ENCODE peak calls at places on chromosomes 7 and 10, in seven cellular contexts. L is HCT116, N is HepG2, B is H1, X is SK-N-SH, Y is GM12878, M is K562. R is an unnamed sample.

GRCh38 chr10:73810735-73811465 is 498 bp downstream of the NDST2 start:
- DNase-seq in M (peak; percentile 87), N (no peak), X (no peak), Y (no peak), L (no peak), B (peak; percentile 75), R (no peak)

GRCh38 chr7:6708304-6708703 is 1.6 kb upstream of the ZNF12 start:
- DNase-seq in M (no peak), Y (no peak), L (no peak), N (peak; percentile 26), B (no peak), X (no peak), R (no peak)

GRCh38 chr10:127195571-127196226 is 692 bp downstream of the INSYN2A start:
- DNase-seq in M (no peak), Y (no peak), N (no peak), X (peak; percentile 77), B (peak; percentile 82), L (no peak), R (no peak)

GRCh38 chr10:69512901-69513300 is 60.3 kb downstream of the NEUROG3 start:
- DNase-seq in M (no peak), X (no peak), L (no peak), Y (no peak), N (no peak), B (no peak), R (no peak)

GRCh38 chr7:2873686-2874551 is 29.8 kb upstream of the GNA12 start:
- DNase-seq in L (peak; percentile 81), B (no peak), N (no peak), X (peak; percentile 43), Y (no peak), M (peak; percentile 64), R (peak; percentile 47)

GRCh38 chr10:80660736-80661135 is 123.0 kb downstream of the SH2D4B start:
- DNase-seq in M (no peak), N (no peak), L (no peak), X (no peak), Y (no peak), B (no peak), R (no peak)

GRCh38 chr10:79206300-79207095 is 137.7 kb downstream of the ZMIZ1 start:
- DNase-seq in Y (no peak), M (no peak), L (no peak), B (no peak), X (no peak), N (no peak), R (no peak)

GRCh38 chr7:115805458-115805857 is 225.1 kb downstream of the TFEC start:
- DNase-seq in Y (no peak), L (no peak), B (no peak), N (no peak), M (no peak), X (no peak), R (no peak)

GRCh38 chr7:84274029-84274638 is 79.5 kb upstream of the SEMA3A start:
- DNase-seq in X (peak; percentile 29), Y (no peak), M (no peak), L (no peak), N (no peak), B (no peak), R (no peak)

GRCh38 chr7:49245062-49245461 is 320.7 kb downstream of the CDC14C start:
- DNase-seq in Y (no peak), M (no peak), B (no peak), N (no peak), L (no peak), X (no peak), R (no peak)

GRCh38 chr7:129903935-129904334 is 48.8 kb downstream of the UBE2H start:
- DNase-seq in M (no peak), Y (peak; percentile 33), X (no peak), B (no peak), N (no peak), L (no peak), R (no peak)

GRCh38 chr10:118712930-118713634 is 41.7 kb downstream of the CACUL1 start:
- DNase-seq in Y (no peak), N (no peak), B (peak; percentile 69), M (no peak), L (no peak), X (peak; percentile 36), R (no peak)

GRCh38 chr10:97333601-97334369 is 744 bp downstream of the FRAT2 start:
- DNase-seq in L (no peak), B (no peak), N (no peak), X (peak; percentile 75), M (peak; percentile 48), Y (no peak), R (no peak)

GRCh38 chr7:130814753-130815152 is 80.7 kb upstream of the KLF14 start:
- DNase-seq in M (no peak), X (no peak), B (no peak), L (peak; percentile 26), N (no peak), Y (no peak), R (no peak)

GRCh38 chr10:59099536-59099935 is 76.9 kb upstream of the PHYHIPL start:
- DNase-seq in M (no peak), X (peak; percentile 48), N (no peak), L (no peak), Y (no peak), B (no peak), R (no peak)

GRCh38 chr7:5282464-5283316 is at the start of gene SLC29A4:
- DNase-seq in N (no peak), L (peak; percentile 13), Y (no peak), M (peak; percentile 71), X (peak; percentile 87), B (no peak), R (no peak)

GRCh38 chr7:40263752-40264390 is 129.1 kb downstream of the SUGCT start:
- DNase-seq in M (no peak), B (no peak), Y (no peak), L (no peak), X (no peak), N (peak; percentile 1), R (no peak)

DNA sequence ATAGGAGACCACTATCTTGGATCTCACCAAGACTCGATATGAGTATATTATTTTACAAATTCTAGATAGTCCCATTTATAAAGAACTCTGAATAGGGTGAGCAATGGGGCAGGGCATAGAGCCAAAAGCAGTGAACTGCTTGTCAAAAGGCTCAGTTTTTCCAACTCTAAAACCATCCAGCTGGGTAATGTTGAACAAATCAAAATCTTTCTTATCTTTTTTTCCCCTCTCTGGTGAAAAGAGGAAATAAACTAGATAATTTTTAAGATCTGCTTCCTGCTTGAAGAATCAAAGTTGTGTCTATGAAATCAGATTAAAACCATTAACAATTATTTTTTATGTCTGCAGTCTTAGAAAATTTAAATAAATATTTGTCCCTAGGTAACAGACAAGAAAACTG is 178.6 kb downstream of the REEP3 start:
- DNase-seq in Y (no peak), M (no peak), B (no peak), L (no peak), N (no peak), X (no peak), R (no peak)
- TF ChIP-seq SIN3A in Y (no peak), M (no peak), B (no peak), L (no peak), N (no peak), X (no peak), R (no peak)

DNA sequence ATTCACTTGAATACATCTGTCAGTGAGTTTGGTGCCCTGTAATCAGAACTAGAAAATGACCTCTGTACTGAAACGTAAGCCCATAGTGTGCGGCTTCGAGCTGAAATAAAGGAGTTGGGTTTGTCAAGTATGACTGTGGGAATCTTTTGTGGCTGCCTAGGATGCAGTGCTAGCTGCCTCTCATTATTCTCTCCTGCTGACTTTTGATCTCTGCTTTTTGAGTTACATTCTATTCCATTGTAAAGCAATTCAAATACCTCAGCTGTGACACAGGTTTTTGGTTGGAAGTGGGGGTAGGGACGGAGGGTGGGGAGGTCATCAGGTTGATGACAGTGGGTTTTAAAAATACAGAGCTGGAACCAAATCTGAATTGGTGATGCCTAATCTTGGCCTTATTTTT is 40.4 kb downstream of the ICA1 start:
- DNase-seq in X (no peak), B (no peak), M (no peak), Y (no peak), N (no peak), L (no peak), R (no peak)
- TF ChIP-seq SIN3A in X (no peak), B (no peak), M (no peak), Y (no peak), N (no peak), L (no peak), R (no peak)

GRCh38 chr7:55179897-55180682 is 161.3 kb downstream of the EGFR start:
- DNase-seq in B (no peak), X (peak; percentile 90), N (no peak), L (no peak), M (no peak), Y (no peak), R (no peak)

GRCh38 chr7:55178863-55179773 is 160.3 kb downstream of the EGFR start:
- DNase-seq in M (no peak), X (no peak), Y (no peak), B (no peak), L (no peak), N (peak; percentile 95), R (no peak)

GRCh38 chr7:55177068-55177530 is 158.3 kb downstream of the EGFR start:
- DNase-seq in N (no peak), L (no peak), M (no peak), B (no peak), Y (no peak), X (no peak), R (no peak)

GRCh38 chr7:55178292-55178862 is 159.6 kb downstream of the EGFR start:
- DNase-seq in X (no peak), N (no peak), B (no peak), L (no peak), Y (no peak), M (no peak), R (no peak)

DNA sequence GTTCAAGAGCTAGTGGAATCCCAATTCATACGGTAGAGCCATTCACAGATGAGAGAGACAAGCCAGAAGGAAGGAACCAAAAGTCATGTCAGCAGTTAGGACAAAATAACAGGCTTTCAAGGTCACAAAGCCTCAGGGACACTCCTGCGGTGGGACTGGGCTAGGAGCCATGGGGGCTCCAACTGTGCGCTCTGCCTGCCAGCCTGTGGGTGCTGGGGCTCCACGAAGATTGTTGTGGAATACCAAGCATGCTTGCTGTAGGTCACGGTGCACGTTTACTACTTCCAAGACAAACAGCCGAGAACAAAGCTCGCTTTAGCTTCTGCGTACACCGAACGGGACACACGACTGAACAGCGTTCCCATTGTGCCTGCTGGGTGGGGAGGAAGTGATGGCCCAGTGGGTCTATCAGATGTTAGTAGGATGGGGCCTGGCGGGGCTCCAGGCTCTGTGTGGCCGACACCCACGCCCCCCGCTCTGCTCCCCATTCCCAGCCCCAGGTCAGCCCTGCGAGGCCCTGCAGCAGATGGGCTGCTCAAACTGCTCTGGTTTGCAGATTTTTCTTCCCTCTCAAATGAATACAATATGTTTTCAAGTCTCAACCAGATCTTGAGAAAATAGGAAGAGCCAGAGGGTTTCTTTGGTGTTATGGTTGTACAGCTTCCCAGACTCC is 158.9 kb downstream of the EGFR start:
- DNase-seq in B (no peak), M (no peak), X (peak; percentile 75), Y (no peak), L (no peak), N (peak; percentile 94), R (no peak)
- TF ChIP-seq SIN3A in B (no peak), M (no peak), X (no peak), Y (no peak), L (no peak), N (no peak), R (no peak)

GRCh38 chr7:92967238-92967637 is 130.9 kb upstream of the CDK6 start:
- DNase-seq in M (no peak), Y (no peak), N (no peak), B (no peak), X (no peak), L (no peak), R (no peak)
- TF ChIP-seq SIN3A in M (no peak), Y (no peak), N (no peak), B (no peak), X (no peak), L (no peak), R (no peak)

R was measured in Panc1.